ENCODE peak calls at places on chromosomes 7 and 10, in ten cellular contexts. S is neuronal stem cell, V is SK-N-SH, K is neural progenitor cell, U is MM.1S, I is fibroblast of lung, O is kidney, C is HepG2, F is mesenchymal stem cell, B is PC-3. G is an unnamed sample.

GRCh38 chr10:132448248-132448731 is 51.3 kb downstream of the PWWP2B start:
- DNase-seq in S (no peak), V (peak), K (peak), U (peak), I (no peak), O (peak), C (no peak), F (peak), B (peak), G (no peak)

GRCh38 chr7:155656891-155657290 is 12.4 kb downstream of the RBM33 start:
- DNase-seq in S (no peak), V (no peak), K (no peak), U (no peak), I (no peak), O (no peak), C (no peak), F (no peak), B (no peak), G (no peak)

GRCh38 chr7:80517177-80517804 is 5.4 kb upstream of the GNAT3 start:
- DNase-seq in S (no peak), V (no peak), K (no peak), U (no peak), I (no peak), O (no peak), C (no peak), F (no peak), B (no peak), G (no peak)

GRCh38 chr10:119803264-119803663 is 69.4 kb downstream of the MCMBP start:
- DNase-seq in S (no peak), V (no peak), K (no peak), U (no peak), I (peak), O (no peak), C (no peak), F (peak), B (peak), G (no peak)

GRCh38 chr10:122154733-122155366 is 116.2 kb upstream of the BTBD16 start:
- DNase-seq in S (no peak), V (no peak), K (peak), U (peak), I (peak), O (no peak), C (no peak), F (peak), B (no peak), G (no peak)

GRCh38 chr7:118573065-118573464 is 348.6 kb downstream of the ANKRD7 start:
- DNase-seq in S (no peak), V (peak), K (no peak), U (no peak), I (peak), O (no peak), C (no peak), F (peak), B (no peak), G (no peak)

GRCh38 chr7:139830779-139831498 is 1.9 kb downstream of the TBXAS1 start:
- DNase-seq in S (no peak), V (no peak), K (no peak), U (no peak), I (no peak), O (no peak), C (no peak), F (no peak), B (no peak), G (no peak)

GRCh38 chr7:137439829-137440433 is 96.4 kb upstream of the PTN start:
- DNase-seq in S (no peak), V (no peak), K (no peak), U (no peak), I (peak), O (no peak), C (no peak), F (no peak), B (no peak), G (peak)

GRCh38 chr10:118017850-118018249 is 28.9 kb downstream of the RAB11FIP2 start:
- DNase-seq in S (peak), V (no peak), K (peak), U (no peak), I (no peak), O (no peak), C (no peak), F (no peak), B (no peak), G (no peak)

GRCh38 chr7:45661302-45661995 is 87.3 kb downstream of the ADCY1 start:
- DNase-seq in S (no peak), V (no peak), K (no peak), U (no peak), I (no peak), O (no peak), C (no peak), F (no peak), B (no peak), G (no peak)

GRCh38 chr10:45453639-45454250 is 79.7 kb downstream of the ALOX5 start:
- DNase-seq in S (no peak), V (no peak), K (no peak), U (no peak), I (no peak), O (no peak), C (no peak), F (no peak), B (no peak), G (no peak)

GRCh38 chr7:112481833-112482669 is 1.3 kb downstream of the LSMEM1 start:
- DNase-seq in S (no peak), V (no peak), K (no peak), U (no peak), I (peak), O (peak), C (no peak), F (peak), B (peak), G (no peak)

GRCh38 chr7:68679456-68680234 is 918.6 kb upstream of the AUTS2 start:
- DNase-seq in S (no peak), V (no peak), K (no peak), U (no peak), I (no peak), O (no peak), C (no peak), F (no peak), B (no peak), G (peak)

GRCh38 chr7:45236666-45237065 is 79.1 kb downstream of the RAMP3 start:
- DNase-seq in S (no peak), V (no peak), K (no peak), U (no peak), I (peak), O (no peak), C (no peak), F (no peak), B (no peak), G (no peak)

GRCh38 chr10:3781458-3782098 is 3.4 kb downstream of the KLF6 start:
- DNase-seq in S (no peak), V (no peak), K (no peak), U (no peak), I (peak), O (peak), C (no peak), F (peak), B (peak), G (no peak)

GRCh38 chr7:47518827-47519226 is 63.1 kb downstream of the TNS3 start:
- DNase-seq in S (no peak), V (no peak), K (no peak), U (no peak), I (peak), O (peak), C (peak), F (peak), B (peak), G (no peak)

GRCh38 chr10:60809157-60809556 is 30.9 kb downstream of the CDK1 start:
- DNase-seq in S (no peak), V (no peak), K (no peak), U (no peak), I (no peak), O (no peak), C (no peak), F (peak), B (peak), G (no peak)

GRCh38 chr10:72045586-72045985 is 42.8 kb downstream of the SPOCK2 start:
- DNase-seq in S (no peak), V (no peak), K (no peak), U (no peak), I (peak), O (no peak), C (no peak), F (peak), B (no peak), G (no peak)

GRCh38 chr10:102281103-102281502 is 35.8 kb downstream of the GBF1 start:
- DNase-seq in S (no peak), V (peak), K (no peak), U (no peak), I (no peak), O (no peak), C (no peak), F (peak), B (no peak), G (no peak)

GRCh38 chr7:27248427-27248806 is 5.8 kb downstream of the EVX1 start:
- DNase-seq in S (no peak), V (peak), K (no peak), U (no peak), I (no peak), O (no peak), C (no peak), F (no peak), B (no peak), G (no peak)

GRCh38 chr10:104339469-104340098 is 1.3 kb upstream of the ITPRIP start:
- DNase-seq in S (no peak), V (no peak), K (no peak), U (peak), I (peak), O (no peak), C (peak), F (peak), B (peak), G (no peak)

GRCh38 chr10:125472037-125472607 is 210.8 kb downstream of the TEX36 start:
- DNase-seq in S (no peak), V (no peak), K (no peak), U (no peak), I (no peak), O (no peak), C (peak), F (no peak), B (no peak), G (no peak)

GRCh38 chr10:113047963-113048781 is 98.1 kb downstream of the TCF7L2 start:
- DNase-seq in S (no peak), V (no peak), K (no peak), U (no peak), I (peak), O (no peak), C (no peak), F (peak), B (no peak), G (no peak)

GRCh38 chr7:45574521-45575500 is 643 bp downstream of the ADCY1 start:
- DNase-seq in S (peak), V (peak), K (peak), U (peak), I (peak), O (peak), C (peak), F (peak), B (peak), G (no peak)

GRCh38 chr7:157669768-157670345 is 333.1 kb downstream of the DNAJB6 start:
- DNase-seq in S (no peak), V (no peak), K (peak), U (no peak), I (peak), O (peak), C (no peak), F (no peak), B (no peak), G (no peak)

GRCh38 chr7:159031750-159032149 is 112.9 kb downstream of the VIPR2 start:
- DNase-seq in S (no peak), V (no peak), K (no peak), U (no peak), I (no peak), O (no peak), C (no peak), F (no peak), B (no peak), G (no peak)

GRCh38 chr7:1919539-1920265 is 249.6 kb downstream of the ELFN1 start:
- DNase-seq in S (no peak), V (no peak), K (no peak), U (no peak), I (no peak), O (peak), C (peak), F (peak), B (no peak), G (no peak)

GRCh38 chr7:1920266-1920681 is 250.2 kb downstream of the ELFN1 start:
- DNase-seq in S (no peak), V (no peak), K (no peak), U (no peak), I (no peak), O (peak), C (no peak), F (no peak), B (no peak), G (no peak)

GRCh38 chr7:1918881-1919525 is 248.9 kb downstream of the ELFN1 start:
- DNase-seq in S (no peak), V (no peak), K (no peak), U (no peak), I (no peak), O (peak), C (no peak), F (no peak), B (no peak), G (no peak)

GRCh38 chr7:1922071-1922869 is 252.2 kb downstream of the ELFN1 start:
- DNase-seq in S (no peak), V (peak), K (no peak), U (no peak), I (no peak), O (peak), C (no peak), F (no peak), B (peak), G (no peak)

DNA sequence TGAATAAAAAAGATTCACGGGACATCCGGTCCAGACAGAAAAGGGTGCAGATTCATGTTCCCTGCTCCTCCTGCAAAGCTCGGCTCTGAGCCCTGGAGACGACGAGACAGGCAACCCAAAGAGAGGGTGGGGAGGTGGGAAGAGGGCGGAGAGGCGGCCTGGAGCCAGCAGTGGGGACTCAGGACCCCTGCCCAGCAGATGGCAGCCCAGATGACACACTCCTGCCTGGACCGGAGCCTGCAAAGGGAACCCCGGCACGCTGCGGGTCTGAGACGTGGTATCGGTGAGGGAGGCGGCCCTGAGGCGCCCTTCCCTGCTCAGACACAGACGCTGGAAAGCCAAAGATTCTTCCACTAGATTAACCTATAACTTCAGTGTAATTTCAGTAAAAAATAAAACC is 250.8 kb downstream of the ELFN1 start:
- DNase-seq in S (no peak), V (no peak), K (no peak), U (no peak), I (no peak), O (peak), C (no peak), F (no peak), B (no peak), G (no peak)
- H3K9ac ChIP-seq in S (no peak), V (no peak), K (no peak), U (no peak), I (no peak), O (no peak), C (no peak), F (no peak), B (no peak), G (no peak)

DNA sequence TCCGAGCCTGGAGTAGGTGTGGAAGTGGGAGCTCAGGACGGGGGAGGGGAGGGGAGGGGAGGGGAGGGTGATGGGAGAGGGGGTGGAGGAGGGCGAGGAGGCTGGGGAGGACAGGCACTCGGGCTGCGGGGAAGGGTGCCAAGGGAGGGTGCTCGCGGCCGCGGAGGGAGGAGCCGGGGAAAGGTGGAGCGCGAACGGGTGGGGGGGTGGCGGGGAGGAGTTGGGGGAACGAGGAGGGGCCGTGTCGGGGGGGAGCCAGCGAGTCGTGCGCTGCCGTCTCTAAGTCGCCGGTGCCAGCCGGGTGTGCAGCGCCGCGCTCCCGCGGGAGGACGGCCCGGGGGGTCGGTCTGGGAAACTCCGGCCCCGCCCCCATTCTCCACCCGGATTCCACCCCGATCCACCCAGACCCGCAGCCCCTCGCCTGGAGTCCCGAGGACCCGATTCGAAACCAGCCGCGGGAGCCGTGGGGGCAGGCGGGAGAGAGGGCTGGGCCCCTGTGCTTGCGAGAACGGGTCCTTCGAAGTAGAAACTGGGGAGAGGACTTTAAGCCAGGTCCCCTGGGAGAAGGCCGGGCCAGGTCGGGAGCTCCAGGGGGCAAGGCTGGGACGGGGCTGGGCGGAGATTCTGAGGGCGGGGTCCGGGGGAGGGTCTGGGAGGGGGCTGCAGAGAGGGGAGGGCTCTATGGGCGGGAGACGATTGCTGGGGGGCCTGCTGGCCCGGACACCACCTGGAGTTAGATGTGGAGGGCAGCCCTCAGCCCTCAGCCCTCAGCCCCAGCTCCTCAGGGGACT is at the start of gene ZNF467:
- DNase-seq in S (no peak), V (peak), K (peak), U (no peak), I (peak), O (peak), C (no peak), F (peak), B (peak), G (no peak)
- H3K27ac ChIP-seq in S (peak), V (peak), K (no peak), U (no peak), I (no peak), O (peak), C (no peak), F (no peak), B (no peak), G (peak)

GRCh38 chr7:77476871-77477270 is 60.2 kb upstream of the PTPN12 start:
- DNase-seq in S (no peak), V (no peak), K (no peak), U (no peak), I (no peak), O (no peak), C (no peak), F (no peak), B (no peak), G (no peak)

GRCh38 chr7:77482015-77482414 is 55.1 kb upstream of the PTPN12 start:
- DNase-seq in S (no peak), V (no peak), K (no peak), U (no peak), I (no peak), O (peak), C (peak), F (peak), B (peak), G (no peak)

GRCh38 chr7:77481615-77482014 is 55.5 kb upstream of the PTPN12 start:
- DNase-seq in S (no peak), V (no peak), K (no peak), U (peak), I (no peak), O (no peak), C (no peak), F (no peak), B (peak), G (no peak)

GRCh38 chr7:77475181-77475580 is 59.0 kb upstream of the GSAP start:
- DNase-seq in S (no peak), V (no peak), K (no peak), U (no peak), I (no peak), O (no peak), C (no peak), F (no peak), B (no peak), G (no peak)

DNA sequence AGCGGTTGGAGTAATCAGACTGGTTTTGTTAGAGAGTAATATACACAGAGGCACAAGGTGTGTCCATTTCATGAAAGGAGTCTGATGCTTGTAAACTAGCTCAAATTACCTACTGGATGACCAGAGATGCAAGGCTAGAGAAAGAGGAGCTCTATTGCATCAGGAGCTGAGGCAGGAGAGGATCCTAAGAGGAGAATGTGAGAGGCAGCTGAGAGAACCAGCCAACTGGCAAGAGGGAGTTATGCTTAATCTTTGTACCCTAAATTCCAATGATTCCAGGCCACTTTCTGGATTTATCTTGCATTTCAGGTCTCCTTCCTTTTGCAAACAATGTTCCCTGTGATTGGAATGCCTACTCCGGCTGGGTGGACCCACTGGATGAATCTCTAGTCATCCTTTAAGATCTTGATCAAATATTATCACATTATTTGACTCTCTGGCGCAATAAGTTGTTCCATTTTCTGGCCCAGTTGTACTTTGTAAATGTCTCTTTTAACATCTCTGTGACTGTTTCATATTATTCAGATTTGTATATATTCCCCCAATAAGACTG is 57.5 kb upstream of the PTPN12 start:
- DNase-seq in S (no peak), V (no peak), K (peak), U (no peak), I (no peak), O (no peak), C (peak), F (no peak), B (peak), G (no peak)
- H3K9ac ChIP-seq in S (no peak), V (no peak), K (no peak), U (no peak), I (no peak), O (no peak), C (no peak), F (peak), B (no peak), G (no peak)

GRCh38 chr10:20658158-20658557 is 239.0 kb downstream of the NEBL start:
- DNase-seq in S (no peak), V (no peak), K (no peak), U (no peak), I (no peak), O (no peak), C (no peak), F (no peak), B (no peak), G (no peak)
- H3K27ac ChIP-seq in S (no peak), V (no peak), K (no peak), U (no peak), I (no peak), O (no peak), C (no peak), F (no peak), B (no peak), G (no peak)

G was measured in SK-N-MC.